ENCODE peak calls at places on chromosomes 1 and 21, in six cellular contexts. B, X, K, V, D and U are unnamed samples.

GRCh38 chr1:228176461-228177182 is 11.0 kb downstream of the IBA57 start:
- DNase-seq in K (no peak), X (no peak), V (no peak), D (no peak), B (peak), U (no peak)

GRCh38 chr1:226123591-226124471 is 61.3 kb downstream of the H3-3A start:
- DNase-seq in B (peak), X (no peak), D (no peak), K (no peak), V (no peak), U (no peak)

GRCh38 chr1:151888972-151889570 is 20.2 kb downstream of the THEM4 start:
- DNase-seq in X (no peak), V (no peak), D (no peak), K (no peak), B (no peak), U (no peak)

GRCh38 chr1:225477296-225477911 is 49.6 kb upstream of the LBR start:
- DNase-seq in K (no peak), B (no peak), X (no peak), V (no peak), D (no peak), U (no peak)

GRCh38 chr21:28639742-28640141 is 352.9 kb downstream of the LTN1 start:
- DNase-seq in K (no peak), B (no peak), D (no peak), V (no peak), X (no peak), U (no peak)

GRCh38 chr1:201619513-201619912 is 80.6 kb downstream of the NAV1 start:
- DNase-seq in V (no peak), X (no peak), K (no peak), D (no peak), B (no peak), U (no peak)

GRCh38 chr1:44784094-44785026 is 3.6 kb downstream of the BEST4 start:
- DNase-seq in D (no peak), B (peak), V (no peak), K (peak), X (no peak), U (no peak)

GRCh38 chr1:30321996-30322858 is 401.2 kb downstream of the MATN1 start:
- DNase-seq in X (no peak), K (no peak), V (no peak), D (no peak), B (no peak), U (no peak)

GRCh38 chr1:114270255-114271117 is 116.8 kb upstream of the SYT6 start:
- DNase-seq in K (no peak), X (no peak), B (no peak), V (no peak), D (no peak), U (no peak)

GRCh38 chr1:56362994-56363770 is 216.2 kb downstream of the PLPP3 start:
- DNase-seq in V (no peak), D (no peak), B (no peak), X (no peak), K (no peak), U (no peak)

GRCh38 chr1:246709845-246710244 is 14.4 kb upstream of the SCCPDH start:
- DNase-seq in B (no peak), D (no peak), K (no peak), V (no peak), X (no peak), U (no peak)

GRCh38 chr1:41806472-41807155 is 112.1 kb downstream of the HIVEP3 start:
- DNase-seq in X (no peak), K (no peak), V (peak), B (no peak), D (no peak), U (no peak)

GRCh38 chr1:232283864-232284263 is 346.1 kb downstream of the SIPA1L2 start:
- DNase-seq in D (peak), B (no peak), V (no peak), K (no peak), X (no peak), U (no peak)

GRCh38 chr1:169925505-169926482 is 32.1 kb upstream of the SCYL3 start:
- DNase-seq in B (no peak), D (no peak), K (no peak), X (no peak), V (no peak), U (no peak)

GRCh38 chr1:41810446-41810845 is 108.3 kb downstream of the HIVEP3 start:
- DNase-seq in D (no peak), V (no peak), X (no peak), B (no peak), K (peak), U (no peak)

GRCh38 chr1:72111662-72112061 is 170.7 kb downstream of the NEGR1 start:
- DNase-seq in V (no peak), B (no peak), X (no peak), D (no peak), K (no peak), U (no peak)

GRCh38 chr1:91750398-91750996 is 135.5 kb downstream of the TGFBR3 start:
- DNase-seq in V (no peak), D (no peak), X (no peak), K (no peak), B (no peak), U (no peak)

GRCh38 chr1:164660415-164661174 is 101.6 kb downstream of the PBX1 start:
- DNase-seq in V (no peak), X (no peak), K (no peak), B (no peak), D (no peak), U (no peak)

GRCh38 chr1:9724706-9725476 is 73.4 kb downstream of the PIK3CD start:
- DNase-seq in X (peak), K (peak), B (peak), V (peak), D (no peak), U (peak)

GRCh38 chr1:208834346-208835081 is 590.3 kb upstream of the PLXNA2 start:
- DNase-seq in K (no peak), D (no peak), X (no peak), V (no peak), B (no peak), U (no peak)

GRCh38 chr1:27527223-27527856 is 37.4 kb upstream of the WASF2 start:
- DNase-seq in D (peak), V (no peak), X (no peak), K (peak), B (peak), U (peak)

GRCh38 chr1:205052689-205053088 is 9.7 kb downstream of the CNTN2 start:
- DNase-seq in K (no peak), X (no peak), V (no peak), D (no peak), B (no peak), U (no peak)

GRCh38 chr1:205247130-205247921 is 19.6 kb downstream of the TMCC2 start:
- DNase-seq in V (no peak), B (peak), K (no peak), D (peak), X (no peak), U (no peak)

GRCh38 chr1:8365661-8366362 is 47.9 kb downstream of the SLC45A1 start:
- DNase-seq in D (peak), V (no peak), B (no peak), X (no peak), K (no peak), U (no peak)

GRCh38 chr1:44707959-44708831 is 22.8 kb downstream of the RNU5D-1 start:
- DNase-seq in B (no peak), X (peak), K (no peak), D (no peak), V (no peak), U (no peak)

GRCh38 chr1:228219962-228220780 is 12.3 kb downstream of the OBSCN start:
- DNase-seq in B (no peak), V (no peak), K (no peak), X (no peak), D (no peak), U (no peak)

GRCh38 chr1:234886081-234886874 is 242.4 kb downstream of the TOMM20 start:
- DNase-seq in D (peak), X (no peak), B (no peak), K (no peak), V (no peak), U (no peak)

GRCh38 chr1:175877939-175878730 is 134.7 kb upstream of the TNR start:
- DNase-seq in X (no peak), B (no peak), K (no peak), D (no peak), V (no peak), U (no peak)

GRCh38 chr1:951364-951763 is 7.7 kb downstream of the NOC2L start:
- DNase-seq in X (no peak), K (no peak), D (no peak), V (no peak), B (no peak), U (no peak)

GRCh38 chr1:163912491-163912890 is 590.7 kb downstream of the NUF2 start:
- DNase-seq in D (no peak), K (no peak), V (no peak), X (no peak), B (no peak), U (no peak)

GRCh38 chr1:111399792-111400610 is 27.5 kb downstream of the OVGP1 start:
- DNase-seq in K (peak), B (no peak), V (peak), D (peak), X (peak), U (no peak)

GRCh38 chr1:93840956-93841482 is 38.0 kb downstream of the DNTTIP2 start:
- DNase-seq in B (no peak), X (no peak), K (no peak), V (no peak), D (no peak), U (no peak)

GRCh38 chr1:247294282-247294681 is 37.4 kb downstream of the ZNF496 start:
- DNase-seq in B (no peak), K (no peak), V (no peak), X (no peak), D (no peak), U (no peak)

GRCh38 chr1:18468570-18468969 is 12.2 kb upstream of the KLHDC7A start:
- DNase-seq in D (no peak), V (no peak), B (no peak), X (no peak), K (no peak), U (no peak)

GRCh38 chr1:177659259-177659658 is 310.6 kb downstream of the SEC16B start:
- DNase-seq in X (no peak), B (no peak), D (no peak), K (no peak), V (no peak), U (no peak)

GRCh38 chr1:68811806-68812205 is 314.9 kb upstream of the DEPDC1 start:
- DNase-seq in B (no peak), D (no peak), X (no peak), V (no peak), K (no peak), U (no peak)

GRCh38 chr1:109498161-109498801 is 4.4 kb downstream of the CYB561D1 start:
- DNase-seq in B (no peak), X (no peak), V (no peak), D (no peak), K (peak), U (no peak)

GRCh38 chr1:194268839-194269238 is 1082.4 kb upstream of the B3GALT2 start:
- DNase-seq in V (no peak), X (no peak), D (no peak), K (no peak), B (no peak), U (no peak)

GRCh38 chr1:156063997-156064285 is 3.0 kb downstream of the RAB25 start:
- DNase-seq in V (no peak), K (no peak), B (no peak), D (no peak), X (no peak), U (no peak)

GRCh38 chr1:21509351-21510112 is at the start of gene ALPL:
- DNase-seq in X (no peak), B (peak), D (no peak), K (no peak), V (no peak), U (no peak)

GRCh38 chr1:21508580-21509350 is 458 bp upstream of the ALPL start:
- DNase-seq in V (peak), D (no peak), B (peak), K (peak), X (no peak), U (peak)

GRCh38 chr1:21510885-21511578 is 1.8 kb downstream of the ALPL start:
- DNase-seq in B (no peak), K (no peak), D (no peak), X (no peak), V (no peak), U (no peak)

GRCh38 chr1:21511579-21512522 is 2.6 kb downstream of the ALPL start:
- DNase-seq in B (no peak), V (no peak), X (no peak), D (no peak), K (no peak), U (no peak)

GRCh38 chr1:21510113-21510493 is 880 bp downstream of the ALPL start:
- DNase-seq in K (no peak), V (no peak), X (no peak), D (no peak), B (no peak), U (no peak)
- TF ChIP-seq CTCF in K (no peak), V (no peak), X (no peak), D (no peak), B (no peak), U (no peak)

DNA sequence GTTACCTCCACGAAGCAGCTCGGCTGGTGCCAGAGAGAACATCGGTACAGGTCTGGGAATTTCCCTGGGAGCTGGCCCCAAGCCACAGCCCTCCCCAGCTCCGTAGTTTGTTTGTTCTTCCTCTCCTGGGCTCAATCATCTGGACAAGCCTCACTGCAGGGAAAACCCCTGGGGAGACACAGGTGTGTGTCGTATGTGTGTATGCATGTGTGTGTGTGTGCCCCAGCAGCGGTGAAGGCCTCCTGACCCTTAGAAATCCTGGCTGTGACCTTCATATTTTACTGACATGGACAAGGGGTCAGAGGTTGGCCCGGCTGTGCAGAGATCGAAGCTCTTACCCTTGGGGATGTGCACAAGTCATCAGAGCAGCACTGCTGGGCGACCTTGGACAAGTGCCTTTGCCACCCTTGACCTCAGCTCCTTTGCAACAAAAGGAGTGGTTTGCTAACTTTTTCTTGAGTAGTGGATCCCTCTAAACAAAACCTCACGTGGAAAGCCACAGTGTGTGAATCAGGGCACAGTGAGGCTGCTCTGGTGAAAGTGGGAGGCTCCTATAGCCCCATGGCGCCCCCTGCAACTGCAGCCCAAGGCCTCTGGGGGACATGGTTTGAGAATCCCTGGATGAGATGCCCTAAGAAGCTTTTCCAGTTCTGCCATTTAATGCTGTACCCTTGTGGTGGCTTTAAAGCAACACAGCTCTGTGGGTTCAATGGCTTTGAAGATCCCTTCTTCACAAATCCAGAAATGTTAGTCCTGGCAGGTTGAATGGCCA is 12.3 kb upstream of the IL22RA1 start:
- DNase-seq in D (no peak), K (no peak), X (peak), B (peak), V (no peak), U (no peak)
- TF ChIP-seq CTCF in D (no peak), K (peak), X (peak), B (peak), V (no peak), U (no peak)

GRCh38 chr1:74613894-74614293 is 59.7 kb downstream of the ERICH3 start:
- DNase-seq in D (no peak), V (no peak), K (no peak), X (no peak), B (no peak), U (no peak)
- TF ChIP-seq CTCF in D (no peak), V (no peak), K (no peak), X (no peak), B (no peak), U (no peak)

GRCh38 chr1:15420853-15421465 is 11.3 kb downstream of the EFHD2 start:
- DNase-seq in D (no peak), X (no peak), K (no peak), B (peak), V (no peak), U (no peak)
- TF ChIP-seq CTCF in D (no peak), X (no peak), K (no peak), B (no peak), V (no peak), U (no peak)